ENCODE peak calls at places on chromosomes 3 and 15, in eight cellular contexts. X is brain microvascular endothelial cell; U is iris pigment epithelial cell; K is G401; G is NCI-H69; M is astrocyte of the spinal cord; O is AG08396; F is activated CD8-positive, alpha-beta T cell treated with anti-CD3 and anti-CD28 coated beads, Interleukin-2, amount 10 ng/mL, durations not matched to agents 7 days and 5 days. T is an unnamed sample.

GRCh38 chr15:31470756-31471155 is 144.1 kb downstream of the KLF13 start:
- DNase-seq in X (no peak), U (no peak), K (no peak), G (no peak), M (no peak), O (no peak), F (no peak), T (no peak)

GRCh38 chr3:42491876-42492507 is 10.5 kb upstream of the VIPR1 start:
- DNase-seq in X (no peak), U (no peak), K (no peak), G (peak; percentile 36), M (no peak), O (no peak), F (no peak), T (no peak)

GRCh38 chr15:39413558-39413957 is 167.3 kb upstream of the THBS1 start:
- DNase-seq in X (no peak), U (no peak), K (no peak), G (no peak), M (no peak), O (no peak), F (no peak), T (peak; percentile 66)

GRCh38 chr3:156769661-156770654 is 56.2 kb upstream of the LEKR1 start:
- DNase-seq in X (no peak), U (no peak), K (no peak), G (no peak), M (peak; percentile 32), O (no peak), F (no peak), T (no peak)

GRCh38 chr3:52682016-52682415 is 3.7 kb downstream of the PBRM1 start:
- DNase-seq in X (peak; percentile 74), U (peak; percentile 78), K (peak; percentile 29), G (no peak), M (peak; percentile 76), O (peak; percentile 72), F (no peak), T (peak; percentile 96)

GRCh38 chr3:140563206-140563605 is 114.7 kb upstream of the TRIM42 start:
- DNase-seq in X (no peak), U (no peak), K (no peak), G (no peak), M (no peak), O (no peak), F (no peak), T (no peak)

GRCh38 chr15:43215961-43216360 is 4.9 kb downstream of the EPB42 start:
- DNase-seq in X (peak; percentile 19), U (peak; percentile 43), K (no peak), G (no peak), M (peak; percentile 10), O (peak; percentile 58), F (no peak), T (no peak)

GRCh38 chr15:70036585-70037343 is 61.0 kb downstream of the TLE3 start:
- DNase-seq in X (no peak), U (no peak), K (no peak), G (peak; percentile 94), M (no peak), O (no peak), F (no peak), T (no peak)

GRCh38 chr3:149395107-149396089 is 17.9 kb upstream of the TM4SF1 start:
- DNase-seq in X (peak; percentile 90), U (peak; percentile 84), K (no peak), G (peak; percentile 55), M (peak; percentile 84), O (no peak), F (no peak), T (peak; percentile 57)

GRCh38 chr3:26118165-26118564 is 328.3 kb downstream of the OXSM start:
- DNase-seq in X (peak; percentile 0), U (peak; percentile 2), K (no peak), G (peak; percentile 19), M (no peak), O (no peak), F (no peak), T (no peak)

GRCh38 chr3:155744091-155744625 is 713 bp downstream of the PLCH1 start:
- DNase-seq in X (no peak), U (no peak), K (peak; percentile 52), G (peak; percentile 87), M (peak; percentile 22), O (peak; percentile 84), F (peak; percentile 46), T (no peak)

GRCh38 chr15:76310470-76311070 is 699 bp downstream of the ETFA start:
- DNase-seq in X (no peak), U (no peak), K (peak; percentile 38), G (peak; percentile 38), M (peak; percentile 25), O (peak; percentile 40), F (no peak), T (peak; percentile 16)

GRCh38 chr3:34869696-34870095 is 769.6 kb upstream of the ARPP21 start:
- DNase-seq in X (no peak), U (no peak), K (peak; percentile 97), G (no peak), M (no peak), O (no peak), F (no peak), T (no peak)

GRCh38 chr3:123521179-123521969 is 63.5 kb downstream of the HACD2 start:
- DNase-seq in X (no peak), U (peak; percentile 66), K (no peak), G (no peak), M (peak; percentile 40), O (no peak), F (no peak), T (peak; percentile 23)

GRCh38 chr3:111904376-111905241 is 45.5 kb downstream of the PHLDB2 start:
- DNase-seq in X (peak; percentile 80), U (peak; percentile 98), K (no peak), G (peak; percentile 4), M (peak; percentile 87), O (peak; percentile 43), F (no peak), T (peak; percentile 95)

GRCh38 chr3:129596194-129597086 is 10.0 kb downstream of the PLXND1 start:
- DNase-seq in X (peak; percentile 94), U (peak; percentile 87), K (peak; percentile 48), G (peak; percentile 50), M (peak; percentile 93), O (peak; percentile 92), F (no peak), T (peak; percentile 96)

GRCh38 chr15:29364429-29365078 is 94.9 kb upstream of the NSMCE3 start:
- DNase-seq in X (peak; percentile 52), U (peak; percentile 55), K (no peak), G (peak; percentile 31), M (peak; percentile 76), O (no peak), F (no peak), T (peak; percentile 57)